ENCODE peak calls at places on chromosomes 12 and 14, in four cellular contexts. V is amniotic stem cell, Y is GM10248, S is T47D. O is an unnamed sample.

GRCh38 chr12:108573310-108573709 is 10.9 kb downstream of the ISCU start:
- DNase-seq in Y (no peak), S (no peak), V (no peak), O (no peak)

GRCh38 chr12:47733142-47733541 is 7.9 kb upstream of the ENDOU start:
- DNase-seq in S (no peak), V (no peak), Y (no peak), O (no peak)

GRCh38 chr12:92369643-92370042 is 224.0 kb upstream of the BTG1 start:
- DNase-seq in Y (no peak), S (no peak), V (no peak), O (no peak)

GRCh38 chr12:56021882-56022497 is 1.1 kb downstream of the IKZF4 start:
- DNase-seq in Y (no peak), S (no peak), V (no peak), O (no peak)

GRCh38 chr14:96797943-96798349 is 764 bp downstream of the VRK1 start:
- DNase-seq in S (no peak), V (no peak), Y (peak; percentile 20), O (peak; percentile 41)

GRCh38 chr12:96811083-96811482 is 96.0 kb upstream of the NEDD1 start:
- DNase-seq in Y (no peak), S (no peak), V (no peak), O (no peak)

GRCh38 chr12:75721231-75721641 is 209.8 kb upstream of the KRR1 start:
- DNase-seq in V (no peak), Y (no peak), S (no peak), O (no peak)

GRCh38 chr12:65510584-65511050 is 232.1 kb downstream of the MSRB3 start:
- DNase-seq in Y (no peak), S (no peak), V (no peak), O (no peak)

GRCh38 chr14:104201063-104201462 is 62.7 kb downstream of the KIF26A start:
- DNase-seq in Y (no peak), V (no peak), S (no peak), O (no peak)

GRCh38 chr14:64723691-64724577 is 19.7 kb downstream of the PLEKHG3 start:
- DNase-seq in S (no peak), V (no peak), Y (no peak), O (no peak)

GRCh38 chr14:104658325-104658712 is 31.1 kb upstream of the INF2 start:
- DNase-seq in S (no peak), V (no peak), Y (no peak), O (peak; percentile 59)

GRCh38 chr12:46507766-46508165 is 135.2 kb upstream of the SLC38A2 start:
- DNase-seq in V (no peak), Y (no peak), S (no peak), O (no peak)

GRCh38 chr14:60744566-60744965 is 10.0 kb downstream of the MNAT1 start:
- DNase-seq in S (no peak), V (no peak), Y (no peak), O (no peak)